ENCODE peak calls at places on chromosomes 6 and 20, in five cellular contexts. X, T, C, W and U are unnamed samples.

GRCh38 chr6:169752074-169752623 is 727 bp downstream of the ERMARD start:
- DNase-seq in X (no peak), W (no peak), T (no peak), C (no peak), U (no peak)

GRCh38 chr20:57709823-57710799 is at the start of gene PMEPA1:
- DNase-seq in T (peak), C (peak), W (peak), X (peak), U (no peak)

GRCh38 chr6:114362957-114363356 is 20.1 kb upstream of the HS3ST5 start:
- DNase-seq in W (no peak), X (no peak), T (no peak), C (no peak), U (no peak)

GRCh38 chr6:116531675-116532570 is 13.6 kb downstream of the TRAPPC3L start:
- DNase-seq in C (peak), W (no peak), X (peak), T (peak), U (no peak)

GRCh38 chr6:86487660-86488221 is 449.6 kb upstream of the HTR1E start:
- DNase-seq in T (no peak), X (no peak), W (no peak), C (no peak), U (no peak)

GRCh38 chr6:97524846-97525245 is 241.8 kb upstream of the MMS22L start:
- DNase-seq in X (no peak), C (no peak), W (no peak), T (no peak), U (no peak)

GRCh38 chr6:104572901-104573300 is 286.8 kb downstream of the HACE1 start:
- DNase-seq in C (no peak), W (no peak), T (no peak), X (no peak), U (no peak)

GRCh38 chr20:50725722-50726000 is 5.7 kb upstream of the PARD6B start:
- DNase-seq in C (no peak), W (no peak), T (no peak), X (no peak), U (no peak)

GRCh38 chr20:23139524-23139923 is 53.4 kb upstream of the CD93 start:
- DNase-seq in T (no peak), C (no peak), W (no peak), X (peak), U (no peak)

GRCh38 chr20:6265204-6265904 is 142.5 kb upstream of the FERMT1 start:
- DNase-seq in C (no peak), W (no peak), X (no peak), T (no peak), U (no peak)

GRCh38 chr6:12012231-12012565 is at the start of gene HIVEP1:
- DNase-seq in W (no peak), T (no peak), C (no peak), X (peak), U (no peak)

GRCh38 chr6:140032177-140032576 is 657.7 kb upstream of the CITED2 start:
- DNase-seq in C (no peak), W (no peak), T (no peak), X (no peak), U (no peak)

GRCh38 chr20:11451793-11452291 is 465.9 kb upstream of the BTBD3 start:
- DNase-seq in C (no peak), W (no peak), X (no peak), T (no peak), U (no peak)

GRCh38 chr6:135623979-135624378 is 126.4 kb upstream of the AHI1 start:
- DNase-seq in W (no peak), X (no peak), T (no peak), C (no peak), U (no peak)

GRCh38 chr6:105209950-105210706 is 30.3 kb upstream of the POPDC3 start:
- DNase-seq in X (no peak), C (no peak), T (no peak), W (no peak), U (no peak)

GRCh38 chr6:131924881-131925474 is 26.2 kb downstream of the CCN2 start:
- DNase-seq in W (no peak), X (no peak), C (no peak), T (no peak), U (no peak)

GRCh38 chr6:72083976-72084375 is 197.6 kb downstream of the RIMS1 start:
- DNase-seq in W (no peak), T (no peak), X (no peak), C (no peak), U (no peak)

GRCh38 chr6:147958683-147959082 is 384.0 kb upstream of the SASH1 start:
- DNase-seq in X (no peak), C (no peak), W (no peak), T (no peak), U (no peak)

GRCh38 chr6:154298297-154298696 is 58.3 kb downstream of the IPCEF1 start:
- DNase-seq in X (no peak), T (peak), W (no peak), C (no peak), U (no peak)

GRCh38 chr6:159535629-159536028 is 157.4 kb downstream of the SOD2 start:
- DNase-seq in X (no peak), C (no peak), W (no peak), T (no peak), U (no peak)

GRCh38 chr20:52493177-52493711 is 301.7 kb upstream of the ZFP64 start:
- DNase-seq in T (no peak), X (no peak), C (no peak), W (no peak), U (no peak)

GRCh38 chr6:41640436-41640835 is 2.2 kb downstream of the MDFI start:
- DNase-seq in X (peak), C (no peak), W (no peak), T (no peak), U (no peak)

GRCh38 chr20:63272105-63273078 is at the start of gene ARFGAP1:
- DNase-seq in T (peak), X (peak), C (peak), W (peak), U (no peak)

GRCh38 chr6:106745824-106746610 is 116.6 kb downstream of the QRSL1 start:
- DNase-seq in X (no peak), W (no peak), C (no peak), T (no peak), U (no peak)

GRCh38 chr6:54695815-54696214 is 150.8 kb upstream of the FAM83B start:
- DNase-seq in X (no peak), C (no peak), W (no peak), T (no peak), U (no peak)

GRCh38 chr6:81814365-81815109 is 62.1 kb upstream of the TENT5A start:
- DNase-seq in T (peak), W (no peak), X (no peak), C (no peak), U (no peak)

GRCh38 chr6:81812416-81812815 is 59.9 kb upstream of the TENT5A start:
- DNase-seq in T (no peak), C (no peak), W (no peak), X (no peak), U (no peak)

GRCh38 chr6:81806793-81807565 is 54.5 kb upstream of the TENT5A start:
- DNase-seq in C (no peak), T (no peak), W (no peak), X (no peak), U (no peak)

DNA sequence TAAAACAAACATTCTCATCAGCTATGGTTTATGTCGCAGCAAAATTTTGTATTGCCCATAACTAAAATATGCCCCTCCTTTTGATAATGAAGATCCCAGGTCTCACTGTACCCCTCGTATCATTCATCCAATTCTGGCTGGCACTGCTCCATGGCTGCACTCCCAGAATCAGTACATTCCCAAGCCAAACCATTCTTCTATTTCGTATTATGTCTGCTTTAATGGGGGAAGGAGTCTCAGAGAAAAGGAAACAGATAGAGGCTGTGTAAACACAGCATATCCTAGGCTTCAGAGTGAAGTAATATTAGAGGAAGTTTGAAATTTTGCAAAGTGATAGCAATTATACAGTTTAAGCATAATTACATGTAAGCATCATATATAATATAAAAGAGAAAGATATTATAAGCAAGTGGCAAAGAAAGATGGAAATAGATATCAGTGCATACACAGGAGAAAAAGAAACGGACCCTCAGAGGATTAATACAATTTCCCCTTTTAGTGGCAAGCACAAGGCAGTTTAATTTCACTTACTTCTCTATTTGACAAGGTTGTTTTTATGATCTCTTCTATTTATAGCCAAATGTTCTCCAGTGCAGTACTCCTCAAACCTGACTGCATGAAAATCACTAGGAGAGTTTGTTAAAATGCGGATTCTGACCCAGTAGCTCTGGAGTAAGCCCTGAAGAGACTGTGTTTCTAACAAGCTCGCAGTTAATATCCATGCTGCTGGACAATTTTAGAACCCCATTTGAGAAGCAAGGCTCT is 56.5 kb upstream of the TENT5A start:
- DNase-seq in T (no peak), C (no peak), W (no peak), X (peak), U (no peak)
- H3K27ac ChIP-seq in T (no peak), C (peak), W (no peak), X (peak), U (no peak)

GRCh38 chr6:36335465-36336209 is 1.1 kb downstream of the BNIP5 start:
- DNase-seq in C (no peak), T (no peak), W (no peak), X (no peak), U (no peak)
- H3K27ac ChIP-seq in C (no peak), T (no peak), W (no peak), X (no peak), U (no peak)

GRCh38 chr6:31356216-31356945 is 598 bp downstream of the HLA-B start:
- DNase-seq in X (peak), W (no peak), T (peak), C (peak), U (no peak)
- H3K27ac ChIP-seq in X (peak), W (peak), T (peak), C (peak), U (peak)

GRCh38 chr6:29887819-29888581 is 54.3 kb upstream of the HLA-A start:
- DNase-seq in X (peak), C (peak), W (peak), T (peak), U (no peak)

GRCh38 chr6:29892696-29893095 is 49.6 kb upstream of the HLA-A start:
- DNase-seq in W (no peak), T (no peak), C (no peak), X (no peak), U (peak)

GRCh38 chr6:29886686-29887085 is 55.6 kb upstream of the HLA-A start:
- DNase-seq in C (no peak), T (peak), W (no peak), X (no peak), U (no peak)

GRCh38 chr6:29884261-29884660 is 56.6 kb downstream of the HLA-G start:
- DNase-seq in T (no peak), C (no peak), X (no peak), W (no peak), U (no peak)

GRCh38 chr6:29887330-29887818 is 55.0 kb upstream of the HLA-A start:
- DNase-seq in X (peak), T (peak), C (no peak), W (no peak), U (no peak)
- H3K27ac ChIP-seq in X (peak), T (peak), C (peak), W (peak), U (no peak)

GRCh38 chr6:33273129-33273923 is 1.5 kb downstream of the RPS18 start:
- DNase-seq in W (no peak), T (no peak), X (no peak), C (no peak), U (no peak)

GRCh38 chr6:33272358-33273128 is 668 bp downstream of the RPS18 start:
- DNase-seq in C (no peak), X (no peak), T (no peak), W (no peak), U (no peak)

GRCh38 chr6:33276581-33276863 is 401 bp upstream of the B3GALT4 start:
- DNase-seq in T (no peak), X (no peak), W (no peak), C (no peak), U (no peak)

GRCh38 chr6:33271608-33272357 is at the start of the genes RPS18 and VPS52:
- DNase-seq in C (peak), W (peak), T (peak), X (peak), U (peak)

DNA sequence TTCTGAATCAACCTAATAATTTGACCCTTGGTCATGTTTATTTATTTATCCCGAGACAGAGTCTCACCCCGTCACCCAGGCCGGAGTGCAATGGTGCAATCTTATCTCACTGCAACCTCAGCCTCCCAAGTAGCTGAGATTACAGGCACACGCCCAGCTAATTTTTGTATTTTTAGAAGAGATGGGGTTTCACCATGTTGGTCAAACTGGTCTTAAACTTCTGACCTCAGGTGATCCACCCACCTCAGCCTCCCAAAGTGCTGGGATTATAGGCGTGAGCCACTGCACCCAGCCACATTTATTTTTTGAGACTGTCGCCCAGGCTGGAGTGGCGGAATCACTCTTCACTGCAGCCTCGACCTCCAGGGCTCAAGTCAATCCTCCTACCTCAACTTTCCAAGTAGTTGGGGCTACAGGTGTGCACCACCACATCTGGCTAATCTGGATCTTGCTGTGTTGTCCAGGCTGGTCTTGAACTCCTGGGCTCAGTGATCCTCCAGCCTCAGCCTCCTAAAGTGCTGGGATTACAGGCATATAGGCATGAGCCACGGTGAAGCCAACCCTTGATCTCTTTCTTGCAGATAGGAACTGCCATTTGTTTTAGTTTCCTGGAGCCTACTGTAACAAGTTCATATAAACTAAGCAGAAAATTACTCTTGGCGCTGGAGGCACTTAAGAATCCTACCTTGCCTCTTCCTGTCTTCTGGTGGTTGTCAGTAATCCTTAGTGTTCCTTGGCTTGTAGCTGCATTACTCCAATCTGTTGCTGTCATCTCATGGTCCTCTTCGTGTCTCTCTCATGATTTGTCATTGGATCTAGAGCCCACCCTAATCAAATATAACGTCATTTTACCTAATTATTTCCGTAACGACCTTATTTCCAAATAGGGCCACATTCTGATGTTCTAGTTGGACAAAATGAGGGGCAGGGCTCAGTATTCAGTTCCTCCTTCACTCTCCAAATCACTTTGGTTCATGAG is 2.3 kb downstream of the RPS18 start:
- DNase-seq in C (no peak), X (no peak), T (no peak), W (no peak), U (no peak)
- H3K27ac ChIP-seq in C (no peak), X (no peak), T (peak), W (peak), U (no peak)

DNA sequence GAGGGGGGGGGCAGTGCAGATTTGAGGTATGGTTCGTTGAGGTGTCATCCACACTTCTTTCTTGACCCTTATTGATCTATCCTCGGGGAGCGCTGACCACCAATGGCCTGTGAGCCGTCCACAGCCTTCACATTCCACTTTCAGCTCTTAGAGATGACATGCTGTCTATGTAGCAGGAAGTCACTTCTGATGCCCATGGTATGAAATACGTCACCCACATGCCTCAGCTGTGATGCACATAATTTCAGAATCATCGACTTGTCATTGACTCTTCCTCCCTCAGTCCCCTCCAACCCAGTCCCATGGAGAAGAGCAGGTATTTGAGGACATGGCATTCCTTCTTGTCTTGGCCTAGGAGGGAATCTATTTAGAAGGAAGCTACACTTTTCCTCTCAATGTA is 4.7 kb upstream of the ADGRF5 start:
- DNase-seq in W (no peak), C (no peak), X (no peak), T (no peak), U (no peak)
- H3K27ac ChIP-seq in W (peak), C (peak), X (peak), T (no peak), U (no peak)

GRCh38 chr6:160789263-160790027 is 87.4 kb downstream of the PLG start:
- DNase-seq in T (no peak), X (no peak), W (no peak), C (no peak), U (no peak)
- H3K27ac ChIP-seq in T (no peak), X (no peak), W (no peak), C (no peak), U (peak)

DNA sequence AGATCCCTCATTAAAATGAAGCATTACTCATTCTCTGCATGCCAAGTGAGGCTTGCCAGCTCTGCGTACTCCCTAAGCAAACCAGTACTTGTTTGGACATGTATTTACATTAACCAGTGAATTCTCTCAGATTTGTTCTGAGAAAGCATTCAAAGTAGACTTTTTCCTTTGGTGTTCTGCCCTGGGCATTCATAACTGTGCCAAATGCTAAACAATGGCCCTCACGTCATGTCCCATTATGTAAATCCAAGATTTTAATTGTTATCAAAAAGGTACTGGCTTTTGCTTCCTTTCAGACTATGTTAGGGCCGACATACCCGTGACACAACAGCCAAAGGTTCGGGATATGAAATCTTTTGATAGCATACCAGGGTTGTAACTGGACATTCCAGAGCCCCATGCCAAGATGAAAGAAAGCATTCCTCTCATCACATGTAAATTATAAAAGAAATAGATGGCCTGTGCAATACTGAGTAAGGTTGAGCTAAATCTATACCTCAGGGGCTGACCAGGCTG is 164.2 kb downstream of the ADAT2 start:
- DNase-seq in W (no peak), T (no peak), C (no peak), X (no peak), U (no peak)
- H3K27ac ChIP-seq in W (no peak), T (no peak), C (no peak), X (no peak), U (no peak)

DNA sequence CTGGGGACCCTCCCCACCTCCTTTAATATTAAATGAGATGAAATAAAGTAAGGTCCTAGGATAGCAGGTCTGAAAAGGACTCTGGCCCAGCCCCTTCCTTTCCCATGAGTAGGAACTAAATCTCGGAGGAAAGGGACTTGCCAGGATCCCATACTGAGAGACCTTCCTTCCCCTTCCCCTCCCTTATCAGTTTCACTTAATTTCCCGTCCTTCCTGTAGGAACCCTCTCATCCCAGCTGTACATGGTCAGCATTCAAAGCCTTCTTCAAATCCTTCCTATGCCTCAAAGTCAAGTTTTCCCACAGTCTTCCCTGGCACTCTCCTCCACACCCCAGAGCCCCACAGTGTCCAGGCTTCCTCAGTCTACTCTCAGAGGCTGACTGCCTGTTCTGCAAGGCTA is 71.3 kb upstream of the MYL9 start:
- DNase-seq in T (no peak), X (no peak), C (no peak), W (no peak), U (no peak)
- H3K27ac ChIP-seq in T (no peak), X (no peak), C (peak), W (no peak), U (no peak)